ENCODE peak calls at places on chromosomes 16 and 17, in six cellular contexts. I is hypothalamus; Y is stimulated activated CD4-positive, alpha-beta T cell treated with anti-CD3 and anti-CD28 coated beads, Interleukin-4, amount 100 ng/mL, for 24 hours; P is HT-29; D is NCI-H524; O is RWPE1. L is an unnamed sample.

GRCh38 chr17:78000351-78000750 is 41.8 kb downstream of the TNRC6C start:
- DNase-seq in O (no peak), P (no peak), Y (no peak), D (no peak), I (no peak), L (peak; percentile 11)

GRCh38 chr16:24753437-24753836 is 24.0 kb downstream of the TNRC6A start:
- DNase-seq in P (no peak), D (peak; percentile 94), Y (peak; percentile 39), O (no peak), I (no peak), L (no peak)

GRCh38 chr16:81112453-81112852 is 16.3 kb upstream of the GCSH start:
- DNase-seq in O (no peak), P (no peak), I (no peak), Y (no peak), D (no peak), L (no peak)

GRCh38 chr17:15782809-15783208 is 50.7 kb downstream of the TBC1D26 start:
- DNase-seq in I (no peak), P (no peak), D (no peak), O (no peak), Y (no peak), L (no peak)

GRCh38 chr17:81239714-81240555 is 817 bp downstream of the NDUFAF8 start:
- DNase-seq in Y (peak; percentile 66), P (peak; percentile 29), I (no peak), O (no peak), D (peak; percentile 40), L (no peak)

GRCh38 chr17:40548982-40549680 is 16.1 kb downstream of the CCR7 start:
- DNase-seq in Y (no peak), P (peak; percentile 68), I (no peak), D (no peak), O (no peak), L (peak; percentile 67)

GRCh38 chr16:84482001-84482891 is 22.2 kb downstream of the MEAK7 start:
- DNase-seq in Y (no peak), I (no peak), O (no peak), D (peak; percentile 90), P (no peak), L (no peak)

GRCh38 chr17:49012893-49013255 is 15.7 kb downstream of the IGF2BP1 start:
- DNase-seq in O (no peak), P (no peak), D (no peak), I (no peak), Y (no peak), L (no peak)

GRCh38 chr17:43216762-43217613 is 5.3 kb downstream of the TMEM106A start:
- DNase-seq in P (no peak), D (no peak), Y (no peak), I (no peak), O (no peak), L (no peak)

GRCh38 chr16:73846292-73846849 is 450.2 kb upstream of the PSMD7 start:
- DNase-seq in D (peak; percentile 59), O (no peak), P (no peak), Y (no peak), I (no peak), L (no peak)

GRCh38 chr16:11498683-11499082 is 88.0 kb downstream of the LITAF start:
- DNase-seq in D (peak; percentile 33), Y (no peak), O (no peak), P (peak; percentile 64), I (no peak), L (no peak)

GRCh38 chr16:27378871-27379580 is 22.9 kb upstream of the IL21R start:
- DNase-seq in D (no peak), I (no peak), P (no peak), O (no peak), Y (peak; percentile 3), L (no peak)

GRCh38 chr16:29710227-29711219 is 31.5 kb downstream of the QPRT start:
- DNase-seq in D (peak; percentile 59), O (peak; percentile 62), P (peak; percentile 84), Y (peak; percentile 56), I (no peak), L (peak; percentile 54)

GRCh38 chr17:35568561-35568960 is 7.9 kb upstream of the SLFN14 start:
- DNase-seq in O (peak; percentile 61), D (peak; percentile 18), I (no peak), Y (peak; percentile 61), P (peak; percentile 85), L (no peak)

GRCh38 chr16:89033796-89034572 is 57.0 kb upstream of the CBFA2T3 start:
- DNase-seq in I (no peak), Y (no peak), P (no peak), O (no peak), D (no peak), L (no peak)

GRCh38 chr16:53780051-53780450 is 76.1 kb downstream of the FTO start:
- DNase-seq in Y (no peak), O (no peak), I (no peak), D (no peak), P (peak; percentile 62), L (no peak)

GRCh38 chr17:55177159-55177913 is 87.4 kb upstream of the HLF start:
- DNase-seq in I (no peak), D (peak; percentile 15), Y (no peak), P (no peak), O (no peak), L (no peak)

GRCh38 chr16:28218109-28218508 is 6.3 kb upstream of the XPO6 start:
- DNase-seq in D (peak; percentile 57), P (no peak), O (no peak), I (no peak), Y (peak; percentile 71), L (peak; percentile 62)

GRCh38 chr17:76917829-76918228 is 49.6 kb downstream of the MGAT5B start:
- DNase-seq in Y (no peak), O (no peak), I (no peak), P (no peak), D (no peak), L (no peak)

GRCh38 chr17:79116575-79117368 is 42.1 kb downstream of the ENGASE start:
- DNase-seq in D (no peak), O (no peak), I (no peak), P (no peak), Y (no peak), L (no peak)

GRCh38 chr17:43983515-43984411 is 20.7 kb upstream of the NAGS start:
- DNase-seq in Y (no peak), P (no peak), D (peak; percentile 28), I (no peak), O (no peak), L (no peak)

GRCh38 chr17:40068584-40068916 is 5.8 kb downstream of the THRA start:
- DNase-seq in D (no peak), O (no peak), Y (no peak), I (no peak), P (no peak), L (no peak)

GRCh38 chr17:69406906-69407305 is 7.6 kb upstream of the MAP2K6 start:
- DNase-seq in P (no peak), I (no peak), O (no peak), Y (no peak), D (no peak), L (no peak)

GRCh38 chr17:15892679-15893332 is 52.1 kb upstream of the ADORA2B start:
- DNase-seq in O (no peak), I (no peak), Y (no peak), P (peak; percentile 76), D (no peak), L (no peak)

GRCh38 chr16:31427441-31428276 is 501 bp downstream of the COX6A2 start:
- DNase-seq in D (no peak), Y (peak; percentile 55), P (no peak), O (peak; percentile 88), I (peak; percentile 13), L (no peak)

GRCh38 chr17:43905985-43906852 is 1.1 kb downstream of the MPP2 start:
- DNase-seq in D (peak; percentile 76), Y (no peak), P (peak; percentile 27), O (no peak), I (peak; percentile 87), L (peak; percentile 85)

GRCh38 chr16:77585379-77585778 is 136.9 kb upstream of the NUDT7 start:
- DNase-seq in P (no peak), I (no peak), D (no peak), O (no peak), Y (no peak), L (no peak)

GRCh38 chr17:72749119-72749572 is 343.3 kb downstream of the SLC39A11 start:
- DNase-seq in I (no peak), D (no peak), O (no peak), P (peak; percentile 34), Y (no peak), L (no peak)

GRCh38 chr17:44382917-44383316 is 6.5 kb downstream of the ITGA2B start:
- DNase-seq in O (no peak), P (no peak), I (no peak), D (no peak), Y (no peak), L (no peak)

GRCh38 chr16:53083123-53083522 is 28.3 kb downstream of the CHD9 start:
- DNase-seq in P (no peak), Y (no peak), O (peak; percentile 67), I (no peak), D (no peak), L (no peak)

GRCh38 chr17:35795007-35795870 is at the start of gene MMP28:
- DNase-seq in I (no peak), D (peak; percentile 30), P (peak; percentile 47), Y (peak; percentile 28), O (peak; percentile 76), L (no peak)